ENCODE peak calls at places on chromosome 5, in nine cellular contexts. A is testis; I is substantia nigra; O is uterus; B is heart right ventricle; N is A549; C is ovary; D is tibial artery; Y is CD4-positive, alpha-beta T cell. U is an unnamed sample.

GRCh38 chr5:102545175-102545574 is 46.4 kb upstream of the SLCO6A1 start:
- DNase-seq in I (no peak), Y (no peak), D (no peak), O (no peak), A (peak; percentile 21), N (peak; percentile 39), C (no peak), B (no peak), U (no peak)

GRCh38 chr5:159947708-159948358 is 31.6 kb downstream of the ADRA1B start:
- DNase-seq in O (peak; percentile 15), D (no peak), N (peak; percentile 19), A (no peak), C (no peak), I (no peak), B (no peak), Y (no peak), U (no peak)

GRCh38 chr5:113552620-113553019 is 39.1 kb downstream of the YTHDC2 start:
- DNase-seq in B (no peak), N (no peak), I (no peak), D (no peak), A (no peak), C (no peak), Y (no peak), O (no peak), U (no peak)

GRCh38 chr5:106874974-106875373 is 795.8 kb downstream of the EFNA5 start:
- DNase-seq in O (no peak), N (no peak), D (no peak), B (no peak), I (no peak), C (no peak), Y (no peak), A (no peak), U (no peak)

GRCh38 chr5:167294861-167295685 is 996.4 kb upstream of the WWC1 start:
- DNase-seq in N (peak; percentile 88), O (no peak), Y (no peak), D (no peak), B (no peak), A (no peak), I (no peak), C (no peak), U (no peak)

GRCh38 chr5:102807878-102808502 is 52.9 kb downstream of the PAM start:
- DNase-seq in D (no peak), O (no peak), Y (no peak), C (no peak), N (peak; percentile 4), I (no peak), A (no peak), B (no peak), U (no peak)

GRCh38 chr5:115126303-115126702 is 43.4 kb downstream of the TRIM36 start:
- DNase-seq in B (no peak), D (no peak), I (no peak), Y (no peak), O (no peak), C (no peak), N (no peak), A (no peak), U (no peak)

GRCh38 chr5:180862645-180863044 is 1.6 kb upstream of the ZFP62 start:
- DNase-seq in I (no peak), C (peak; percentile 41), D (no peak), A (no peak), B (no peak), O (no peak), Y (no peak), N (no peak), U (no peak)

GRCh38 chr5:110916373-110917049 is 155.0 kb upstream of the TSLP start:
- DNase-seq in N (peak; percentile 2), O (no peak), D (no peak), C (no peak), B (no peak), I (no peak), A (no peak), Y (no peak), U (no peak)

GRCh38 chr5:91048073-91048472 is 335.0 kb downstream of the ARRDC3 start:
- DNase-seq in A (no peak), B (no peak), O (no peak), C (no peak), N (no peak), Y (no peak), D (peak; percentile 41), I (no peak), U (no peak)

GRCh38 chr5:2756211-2756746 is 4.8 kb upstream of the IRX2 start:
- DNase-seq in D (no peak), I (no peak), N (peak; percentile 37), B (no peak), Y (no peak), C (no peak), A (no peak), O (no peak), U (no peak)

GRCh38 chr5:137095597-137095996 is 403.5 kb downstream of the SPOCK1 start:
- DNase-seq in I (no peak), D (no peak), Y (no peak), N (no peak), A (no peak), O (no peak), B (no peak), C (no peak), U (no peak)

GRCh38 chr5:33968133-33969005 is 16.1 kb downstream of the SLC45A2 start:
- DNase-seq in Y (no peak), O (no peak), I (no peak), B (no peak), D (no peak), C (no peak), A (no peak), N (no peak), U (no peak)

GRCh38 chr5:177447066-177447610 is 524 bp downstream of the PRR7 start:
- DNase-seq in I (no peak), C (peak; percentile 69), Y (peak; percentile 86), B (no peak), N (peak; percentile 77), A (peak; percentile 71), D (no peak), O (no peak), U (no peak)

GRCh38 chr5:90558344-90559192 is at the start of gene ADGRV1:
- DNase-seq in C (peak; percentile 58), I (no peak), N (peak; percentile 54), O (peak; percentile 15), D (no peak), B (no peak), Y (no peak), A (peak; percentile 89), U (peak; percentile 16)

GRCh38 chr5:149615976-149616375 is 34.7 kb downstream of the ARHGEF37 start:
- DNase-seq in N (no peak), D (no peak), I (no peak), Y (no peak), O (no peak), C (no peak), A (peak; percentile 63), B (peak; percentile 35), U (peak; percentile 62)

GRCh38 chr5:161960314-161960713 is 107.3 kb upstream of the GABRG2 start:
- DNase-seq in Y (no peak), I (no peak), N (no peak), A (no peak), D (no peak), B (no peak), O (no peak), C (no peak), U (no peak)

GRCh38 chr5:177507165-177507564 is 2.5 kb downstream of the DOK3 start:
- DNase-seq in I (no peak), Y (no peak), D (no peak), N (peak; percentile 66), B (no peak), A (no peak), O (no peak), C (no peak), U (no peak)

GRCh38 chr5:159921721-159922120 is 5.4 kb downstream of the ADRA1B start:
- DNase-seq in O (no peak), C (no peak), Y (no peak), A (no peak), D (no peak), B (no peak), I (no peak), N (no peak), U (no peak)

GRCh38 chr5:143217065-143217803 is 186.3 kb downstream of the NR3C1 start:
- DNase-seq in O (no peak), Y (no peak), N (no peak), I (no peak), D (peak; percentile 36), C (no peak), A (no peak), B (no peak), U (no peak)
- H3K27ac ChIP-seq in O (no peak overlapping the region), Y (no peak overlapping the region), N (peak overlapping the region; percentile 25), I (no peak overlapping the region), D (no peak overlapping the region), C (no peak overlapping the region), A (no peak overlapping the region), B (no peak overlapping the region), U (no peak overlapping the region)

DNA sequence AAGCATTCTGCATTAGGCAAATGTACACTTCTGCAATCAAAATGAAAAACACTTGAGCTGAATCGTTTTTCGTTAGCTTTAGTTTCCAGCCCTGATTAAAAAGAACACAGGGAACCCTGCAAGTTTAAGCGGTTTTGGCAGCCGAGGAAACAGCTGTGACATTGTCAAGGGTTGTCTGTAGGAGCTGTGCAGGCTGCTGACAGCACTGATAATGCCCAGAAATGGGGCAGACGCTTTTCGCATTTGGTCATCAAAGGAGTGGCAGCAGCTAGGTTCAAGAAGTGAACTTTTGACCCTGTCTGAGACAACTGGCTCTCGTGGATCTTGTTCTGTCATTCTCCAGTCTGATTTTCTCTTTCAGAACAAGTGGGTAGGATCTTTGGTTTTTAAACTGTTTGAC is 165.6 kb upstream of the CCDC152 start:
- DNase-seq in N (no peak), O (peak; percentile 28), A (peak; percentile 66), D (no peak), B (peak; percentile 70), C (peak; percentile 62), Y (no peak), I (no peak), U (peak; percentile 69)
- H3K27ac ChIP-seq in N (no peak overlapping the region), O (no peak overlapping the region), A (no peak overlapping the region), D (no peak overlapping the region), B (peak overlapping the region; percentile 60), C (no peak overlapping the region), Y (no peak overlapping the region), I (no peak overlapping the region), U (peak overlapping the region; percentile 82)

GRCh38 chr5:134551891-134552290 is 26.4 kb downstream of the JADE2 start:
- DNase-seq in Y (no peak), N (no peak), B (no peak), C (no peak), A (no peak), O (no peak), D (no peak), I (no peak), U (no peak)
- H3K27ac ChIP-seq in Y (no peak overlapping the region), N (peak overlapping the region; percentile 46), B (peak overlapping the region; percentile 83), C (peak overlapping the region; percentile 81), A (no peak overlapping the region), O (no peak overlapping the region), D (peak overlapping the region; percentile 83), I (no peak overlapping the region), U (peak overlapping the region; percentile 89)

DNA sequence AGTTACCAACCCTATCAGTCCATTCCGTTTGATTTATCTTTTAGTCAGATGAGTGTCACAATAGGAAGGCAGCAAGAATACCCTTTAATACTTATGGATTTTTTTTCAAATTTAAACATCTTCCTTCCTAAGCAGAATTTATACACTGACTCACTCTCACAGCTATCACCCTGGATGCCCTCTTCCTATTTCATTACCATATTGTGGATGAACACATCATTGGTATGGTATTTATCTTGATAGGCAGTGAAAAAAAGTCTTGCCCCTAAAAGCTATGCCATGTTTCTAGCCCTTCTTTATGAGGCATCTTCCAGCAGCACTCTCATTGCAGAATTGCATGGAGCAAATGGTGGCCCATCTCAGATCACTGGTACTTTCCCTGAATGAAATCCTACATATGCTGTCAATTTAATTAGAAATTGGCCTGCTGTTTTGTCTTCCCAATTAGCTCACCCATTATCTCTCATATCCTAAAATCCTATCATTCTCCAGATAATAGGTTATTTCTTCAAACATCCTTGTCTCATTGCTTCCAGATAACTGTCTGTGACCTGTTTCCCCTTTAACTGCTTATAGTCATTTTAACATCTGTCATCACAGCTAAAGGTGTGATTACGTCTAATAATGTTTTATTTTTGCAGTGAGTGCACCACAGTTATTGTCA is 433.5 kb upstream of the POU5F2 start:
- DNase-seq in D (no peak), B (no peak), Y (no peak), A (no peak), C (no peak), O (no peak), N (no peak), I (no peak), U (no peak)
- H3K27ac ChIP-seq in D (no peak overlapping the region), B (no peak overlapping the region), Y (no peak overlapping the region), A (no peak overlapping the region), C (no peak overlapping the region), O (no peak overlapping the region), N (no peak overlapping the region), I (no peak overlapping the region), U (no peak overlapping the region)

U was measured in left ventricle myocardium inferior.